ENCODE peak calls at places on chromosomes 2 and 18, in ten cellular contexts. E, K, L, P, F, Q, G, T, R and J are unnamed samples.

GRCh38 chr2:6986251-6986893 is 69.2 kb downstream of the RNF144A start:
- DNase-seq in E (peak; percentile 41), K (no peak), L (no peak), P (peak; percentile 20), F (no peak), Q (no peak), G (peak; percentile 64), T (no peak), R (no peak), J (no peak)

GRCh38 chr2:42840141-42840540 is 47.8 kb upstream of the HAAO start:
- DNase-seq in E (no peak), K (no peak), L (no peak), P (peak; percentile 59), F (no peak), Q (peak; percentile 12), G (peak; percentile 52), T (no peak), R (no peak), J (no peak)

GRCh38 chr2:219552382-219553167 is 8.7 kb downstream of the TMEM198 start:
- DNase-seq in E (peak; percentile 76), K (peak; percentile 65), L (peak; percentile 80), P (peak; percentile 65), F (no peak), Q (peak; percentile 92), G (peak; percentile 83), T (peak; percentile 84), R (no peak), J (peak; percentile 88)

GRCh38 chr2:85577386-85578242 is at the start of gene VAMP8:
- DNase-seq in E (no peak), K (no peak), L (peak; percentile 53), P (no peak), F (peak; percentile 92), Q (peak; percentile 92), G (no peak), T (no peak), R (peak; percentile 16), J (peak; percentile 91)

GRCh38 chr2:217953531-217953932 is 49.3 kb downstream of the TNS1 start:
- DNase-seq in E (no peak), K (no peak), L (no peak), P (no peak), F (no peak), Q (peak; percentile 62), G (no peak), T (no peak), R (no peak), J (no peak)

GRCh38 chr2:179440642-179441251 is 176.1 kb upstream of the SESTD1 start:
- DNase-seq in E (peak; percentile 29), K (peak; percentile 5), L (no peak), P (peak; percentile 60), F (no peak), Q (no peak), G (peak; percentile 55), T (peak; percentile 33), R (no peak), J (peak; percentile 49)

GRCh38 chr2:19982268-19982667 is 7.6 kb downstream of the WDR35 start:
- DNase-seq in E (no peak), K (no peak), L (no peak), P (peak; percentile 20), F (no peak), Q (no peak), G (peak; percentile 8), T (peak; percentile 26), R (no peak), J (no peak)

GRCh38 chr2:133167990-133168389 is 400.3 kb downstream of the NCKAP5 start:
- DNase-seq in E (no peak), K (no peak), L (no peak), P (no peak), F (no peak), Q (no peak), G (no peak), T (peak; percentile 29), R (no peak), J (no peak)

GRCh38 chr18:3454365-3455089 is 4.6 kb downstream of the TGIF1 start:
- DNase-seq in E (peak; percentile 74), K (no peak), L (no peak), P (peak; percentile 73), F (peak; percentile 49), Q (no peak), G (peak; percentile 83), T (peak; percentile 70), R (no peak), J (peak; percentile 62)

GRCh38 chr18:22469061-22469689 is 51.5 kb upstream of the CTAGE1 start:
- DNase-seq in E (no peak), K (no peak), L (no peak), P (no peak), F (no peak), Q (no peak), G (no peak), T (no peak), R (no peak), J (no peak)

GRCh38 chr18:44325903-44326650 is 354.6 kb upstream of the SETBP1 start:
- DNase-seq in E (peak; percentile 1), K (peak; percentile 56), L (peak; percentile 4), P (peak; percentile 81), F (peak; percentile 61), Q (no peak), G (peak; percentile 84), T (peak; percentile 55), R (no peak), J (peak; percentile 78)

GRCh38 chr2:7730449-7730848 is 813.2 kb downstream of the RNF144A start:
- DNase-seq in E (no peak), K (no peak), L (no peak), P (no peak), F (no peak), Q (no peak), G (no peak), T (no peak), R (no peak), J (no peak)

GRCh38 chr2:11738589-11739436 is 7.6 kb upstream of the LPIN1 start:
- DNase-seq in E (peak; percentile 75), K (peak; percentile 16), L (no peak), P (peak; percentile 92), F (peak; percentile 76), Q (peak; percentile 83), G (peak; percentile 93), T (peak; percentile 91), R (no peak), J (peak; percentile 34)

GRCh38 chr2:12941203-12941602 is 224.5 kb downstream of the TRIB2 start:
- DNase-seq in E (no peak), K (no peak), L (no peak), P (no peak), F (no peak), Q (no peak), G (no peak), T (no peak), R (no peak), J (no peak)

GRCh38 chr2:113896791-113897190 is 6.9 kb downstream of the ACTR3 start:
- DNase-seq in E (no peak), K (no peak), L (no peak), P (no peak), F (no peak), Q (no peak), G (peak; percentile 56), T (peak; percentile 32), R (no peak), J (no peak)

GRCh38 chr2:174573621-174574081 is 24.0 kb downstream of the WIPF1 start:
- DNase-seq in E (no peak), K (no peak), L (no peak), P (no peak), F (no peak), Q (peak; percentile 83), G (no peak), T (no peak), R (no peak), J (peak; percentile 60)

GRCh38 chr2:104857262-104858221 is 3.6 kb downstream of the POU3F3 start:
- DNase-seq in E (no peak), K (no peak), L (no peak), P (no peak), F (peak; percentile 51), Q (no peak), G (no peak), T (no peak), R (no peak), J (no peak)

GRCh38 chr2:60213865-60214657 is 339.4 kb downstream of the BCL11A start:
- DNase-seq in E (peak; percentile 8), K (no peak), L (no peak), P (no peak), F (no peak), Q (no peak), G (peak; percentile 2), T (peak; percentile 24), R (no peak), J (peak; percentile 99)

GRCh38 chr2:101255501-101255900 is 2.8 kb downstream of the CNOT11 start:
- DNase-seq in E (no peak), K (no peak), L (no peak), P (peak; percentile 36), F (no peak), Q (no peak), G (no peak), T (peak; percentile 28), R (no peak), J (peak; percentile 57)

GRCh38 chr2:41847744-41848441 is 199.9 kb upstream of the PKDCC start:
- DNase-seq in E (no peak), K (no peak), L (no peak), P (peak; percentile 91), F (no peak), Q (no peak), G (peak; percentile 64), T (no peak), R (no peak), J (peak; percentile 90)

GRCh38 chr2:57141269-57141668 is 905.3 kb upstream of the VRK2 start:
- DNase-seq in E (no peak), K (no peak), L (no peak), P (no peak), F (no peak), Q (no peak), G (no peak), T (no peak), R (no peak), J (no peak)

GRCh38 chr2:73366060-73366459 is 19.6 kb upstream of the ALMS1 start:
- DNase-seq in E (no peak), K (no peak), L (no peak), P (no peak), F (no peak), Q (no peak), G (no peak), T (no peak), R (no peak), J (no peak)

GRCh38 chr2:84959045-84959493 is 11.9 kb upstream of the KCMF1 start:
- DNase-seq in E (peak; percentile 92), K (no peak), L (no peak), P (peak; percentile 85), F (no peak), Q (no peak), G (peak; percentile 67), T (peak; percentile 85), R (peak; percentile 73), J (peak; percentile 84)

GRCh38 chr2:151334082-151334815 is 23.1 kb upstream of the TNFAIP6 start:
- DNase-seq in E (peak; percentile 78), K (no peak), L (no peak), P (peak; percentile 98), F (no peak), Q (no peak), G (peak; percentile 93), T (peak; percentile 91), R (peak; percentile 39), J (peak; percentile 46)

GRCh38 chr2:220936641-220937197 is 635.4 kb downstream of the EPHA4 start:
- DNase-seq in E (no peak), K (no peak), L (no peak), P (no peak), F (no peak), Q (no peak), G (no peak), T (no peak), R (no peak), J (no peak)

GRCh38 chr2:67656875-67657274 is 259.7 kb downstream of the ETAA1 start:
- DNase-seq in E (no peak), K (no peak), L (no peak), P (peak; percentile 31), F (no peak), Q (no peak), G (no peak), T (no peak), R (no peak), J (no peak)

GRCh38 chr2:226799976-226800940 is 638 bp upstream of the IRS1 start:
- DNase-seq in E (no peak), K (no peak), L (no peak), P (no peak), F (peak; percentile 38), Q (no peak), G (peak; percentile 15), T (peak; percentile 23), R (no peak), J (peak; percentile 33)

GRCh38 chr2:219344756-219345458 is 12.4 kb upstream of the RESP18 start:
- DNase-seq in E (no peak), K (peak; percentile 33), L (no peak), P (no peak), F (no peak), Q (no peak), G (peak; percentile 63), T (no peak), R (no peak), J (peak; percentile 20)